ENCODE peak calls at places on chromosomes 3 and 15, in four cellular contexts. L is CD4-positive, alpha-beta T cell; U is cardiac fibroblast; M is mammary epithelial cell. O is an unnamed sample.

GRCh38 chr3:59244343-59244742 is 194.5 kb upstream of the CFAP20DC start:
- DNase-seq in U (no peak), L (no peak), M (no peak), O (no peak)

GRCh38 chr3:55591893-55592292 is 104.8 kb upstream of the WNT5A start:
- DNase-seq in U (no peak), M (no peak), L (no peak), O (no peak)

GRCh38 chr3:25001041-25001591 is 426.9 kb upstream of the RARB start:
- DNase-seq in L (no peak), U (no peak), M (no peak), O (no peak)

GRCh38 chr3:63228677-63229076 is 49.4 kb upstream of the SYNPR start:
- DNase-seq in L (no peak), M (peak), U (peak), O (peak)

GRCh38 chr3:71302604-71303003 is 280.9 kb downstream of the FOXP1 start:
- DNase-seq in U (no peak), L (no peak), M (no peak), O (no peak)

GRCh38 chr3:52682016-52682415 is 3.7 kb downstream of the PBRM1 start:
- DNase-seq in L (no peak), M (peak), U (peak), O (peak)

GRCh38 chr3:66138336-66139234 is 82.2 kb upstream of the SLC25A26 start:
- DNase-seq in L (no peak), M (peak), U (peak), O (peak)

GRCh38 chr3:189685854-189686253 is 54.7 kb downstream of the TP63 start:
- DNase-seq in M (peak), L (no peak), U (peak), O (no peak)

GRCh38 chr15:92159906-92160841 is 233.5 kb upstream of the ST8SIA2 start:
- DNase-seq in L (no peak), U (no peak), M (no peak), O (no peak)

GRCh38 chr3:129602730-129603560 is 3.5 kb downstream of the PLXND1 start:
- DNase-seq in M (no peak), L (no peak), U (peak), O (peak)